ENCODE peak calls at places on chromosomes 4 and X, in six cellular contexts. One of them, this sample, is unnamed.

GRCh38 chrX:151702741-151703352 is 7.6 kb downstream of the PRRG3 start:
- DNase-seq in Panc1: no peak
- DNase-seq in GM12878: no peak
- DNase-seq in SK-N-SH: no peak
- DNase-seq in K562: no peak
- DNase-seq in HepG2: no peak
- DNase-seq in this sample: no peak

GRCh38 chr4:142016031-142016430 is 379.6 kb downstream of the IL15 start:
- DNase-seq in Panc1: no peak
- DNase-seq in GM12878: peak
- DNase-seq in SK-N-SH: no peak
- DNase-seq in K562: no peak
- DNase-seq in HepG2: no peak
- DNase-seq in this sample: no peak

GRCh38 chr4:172709376-172709775 is 459.2 kb upstream of the GALNT7 start:
- DNase-seq in Panc1: no peak
- DNase-seq in GM12878: no peak
- DNase-seq in SK-N-SH: no peak
- DNase-seq in K562: no peak
- DNase-seq in HepG2: no peak
- DNase-seq in this sample: no peak

GRCh38 chrX:9252182-9252581 is 212.7 kb upstream of the TBL1X start:
- DNase-seq in Panc1: no peak
- DNase-seq in GM12878: no peak
- DNase-seq in SK-N-SH: no peak
- DNase-seq in K562: no peak
- DNase-seq in HepG2: no peak
- DNase-seq in this sample: no peak

GRCh38 chrX:320126-320783 is 1.7 kb upstream of the GTPBP6 start:
- DNase-seq in Panc1: no peak
- DNase-seq in GM12878: no peak
- DNase-seq in SK-N-SH: no peak
- DNase-seq in K562: no peak
- DNase-seq in HepG2: no peak
- DNase-seq in this sample: no peak

GRCh38 chr4:46837639-46838038 is 71.4 kb downstream of the COX7B2 start:
- DNase-seq in Panc1: no peak
- DNase-seq in GM12878: no peak
- DNase-seq in SK-N-SH: no peak
- DNase-seq in K562: no peak
- DNase-seq in HepG2: no peak
- DNase-seq in this sample: no peak

GRCh38 chr4:76090241-76090691 is 15.8 kb downstream of the ART3 start:
- DNase-seq in Panc1: no peak
- DNase-seq in GM12878: no peak
- DNase-seq in SK-N-SH: peak
- DNase-seq in K562: peak
- DNase-seq in HepG2: peak
- DNase-seq in this sample: no peak

GRCh38 chr4:100581337-100581736 is 63.5 kb upstream of the EMCN start:
- DNase-seq in Panc1: no peak
- DNase-seq in GM12878: no peak
- DNase-seq in SK-N-SH: no peak
- DNase-seq in K562: no peak
- DNase-seq in HepG2: no peak
- DNase-seq in this sample: peak

GRCh38 chr4:3869661-3870566 is 103.7 kb downstream of the ADRA2C start:
- DNase-seq in Panc1: no peak
- DNase-seq in GM12878: no peak
- DNase-seq in SK-N-SH: no peak
- DNase-seq in K562: no peak
- DNase-seq in HepG2: no peak
- DNase-seq in this sample: no peak

GRCh38 chr4:97072666-97073065 is 1070.6 kb downstream of the STPG2 start:
- DNase-seq in Panc1: no peak
- DNase-seq in GM12878: no peak
- DNase-seq in SK-N-SH: no peak
- DNase-seq in K562: no peak
- DNase-seq in HepG2: no peak
- DNase-seq in this sample: no peak

GRCh38 chr4:1288786-1289185 is 905 bp upstream of the MAEA start:
- DNase-seq in Panc1: no peak
- DNase-seq in GM12878: no peak
- DNase-seq in SK-N-SH: no peak
- DNase-seq in K562: no peak
- DNase-seq in HepG2: no peak
- DNase-seq in this sample: no peak

GRCh38 chr4:156962551-156962974 is 9.0 kb downstream of the PDGFC start:
- DNase-seq in Panc1: no peak
- DNase-seq in GM12878: no peak
- DNase-seq in SK-N-SH: no peak
- DNase-seq in K562: no peak
- DNase-seq in HepG2: peak
- DNase-seq in this sample: no peak

GRCh38 chrX:104921606-104922205 is 298.8 kb downstream of the TEX13A start:
- DNase-seq in Panc1: no peak
- DNase-seq in GM12878: no peak
- DNase-seq in SK-N-SH: no peak
- DNase-seq in K562: no peak
- DNase-seq in HepG2: no peak
- DNase-seq in this sample: no peak

GRCh38 chr4:118086334-118086733 is 52.0 kb downstream of the NDST3 start:
- DNase-seq in Panc1: no peak
- DNase-seq in GM12878: no peak
- DNase-seq in SK-N-SH: no peak
- DNase-seq in K562: no peak
- DNase-seq in HepG2: no peak
- DNase-seq in this sample: peak
- TF ChIP-seq REST in Panc1: no peak
- TF ChIP-seq REST in GM12878: no peak
- TF ChIP-seq REST in SK-N-SH: no peak
- TF ChIP-seq REST in K562: no peak
- TF ChIP-seq REST in HepG2: no peak
- TF ChIP-seq REST in this sample: no peak

GRCh38 chrX:112766774-112767173 is 73.9 kb downstream of the AMOT start:
- DNase-seq in Panc1: no peak
- DNase-seq in GM12878: no peak
- DNase-seq in SK-N-SH: no peak
- DNase-seq in K562: no peak
- DNase-seq in HepG2: no peak
- DNase-seq in this sample: no peak
- TF ChIP-seq SIN3A in Panc1: no peak
- TF ChIP-seq SIN3A in GM12878: no peak
- TF ChIP-seq SIN3A in SK-N-SH: no peak
- TF ChIP-seq SIN3A in K562: no peak
- TF ChIP-seq SIN3A in HepG2: no peak
- TF ChIP-seq SIN3A in this sample: no peak

GRCh38 chr4:5752803-5753184 is 41.8 kb downstream of the EVC start:
- DNase-seq in Panc1: no peak
- DNase-seq in GM12878: no peak
- DNase-seq in SK-N-SH: no peak
- DNase-seq in K562: no peak
- DNase-seq in HepG2: no peak
- DNase-seq in this sample: no peak
- TF ChIP-seq REST in Panc1: no peak
- TF ChIP-seq REST in GM12878: no peak
- TF ChIP-seq REST in SK-N-SH: no peak
- TF ChIP-seq REST in K562: no peak
- TF ChIP-seq REST in HepG2: no peak
- TF ChIP-seq REST in this sample: no peak

DNA sequence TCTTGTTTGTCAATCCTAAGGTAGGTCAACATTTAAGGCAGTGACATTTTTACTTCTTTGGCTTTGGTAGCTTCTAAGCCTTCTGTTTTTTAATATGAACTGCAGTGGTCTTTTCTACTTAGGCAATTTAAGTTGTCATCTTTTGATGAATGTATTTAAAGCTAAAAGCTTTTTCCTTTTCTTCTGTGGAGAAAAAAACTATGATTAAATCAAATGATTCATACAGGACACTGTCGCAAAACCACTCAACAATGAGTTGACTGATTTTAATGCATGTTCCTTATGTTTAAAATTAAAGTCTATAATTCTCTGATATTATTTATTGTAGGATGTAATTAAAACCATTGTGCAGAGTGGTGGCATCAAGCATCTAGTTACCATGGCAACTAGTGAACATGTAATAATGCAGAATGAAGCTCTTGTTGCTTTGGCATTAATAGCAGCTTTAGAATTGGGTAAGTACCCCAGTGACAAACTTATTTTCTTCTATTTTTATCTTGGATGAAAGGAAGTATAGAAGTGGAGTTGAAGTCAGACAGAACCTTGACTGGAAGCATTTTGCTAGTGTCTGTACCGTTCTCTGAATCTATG is 172.5 kb downstream of the RAP1GDS1 start:
- DNase-seq in Panc1: no peak
- DNase-seq in GM12878: no peak
- DNase-seq in SK-N-SH: peak
- DNase-seq in K562: no peak
- DNase-seq in HepG2: no peak
- DNase-seq in this sample: no peak
- TF ChIP-seq SIN3A in Panc1: no peak
- TF ChIP-seq SIN3A in GM12878: no peak
- TF ChIP-seq SIN3A in SK-N-SH: no peak
- TF ChIP-seq SIN3A in K562: no peak
- TF ChIP-seq SIN3A in HepG2: no peak
- TF ChIP-seq SIN3A in this sample: no peak

DNA sequence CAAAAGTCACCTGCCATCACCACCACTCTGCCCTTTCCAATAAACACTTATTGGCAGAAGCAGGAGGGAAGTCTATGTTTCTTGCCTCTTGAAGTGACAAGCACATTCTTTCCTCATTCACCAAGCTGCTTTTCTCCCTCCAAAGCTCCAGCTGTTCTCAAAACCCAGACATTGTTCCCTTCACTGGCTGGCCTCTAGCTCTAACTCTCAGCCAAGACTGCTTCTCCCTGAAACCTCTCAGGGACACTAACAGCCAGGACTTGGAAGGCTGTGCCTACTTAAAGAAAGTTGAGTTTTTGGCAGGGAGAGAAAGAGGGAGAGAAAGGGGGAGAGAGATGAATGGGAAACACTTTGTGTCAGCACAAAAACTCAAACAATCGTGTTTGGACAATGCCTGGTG is 99.6 kb downstream of the COX18 start:
- DNase-seq in Panc1: no peak
- DNase-seq in GM12878: no peak
- DNase-seq in SK-N-SH: no peak
- DNase-seq in K562: no peak
- DNase-seq in HepG2: no peak
- DNase-seq in this sample: no peak
- TF ChIP-seq REST in Panc1: no peak
- TF ChIP-seq REST in GM12878: no peak
- TF ChIP-seq REST in SK-N-SH: no peak
- TF ChIP-seq REST in K562: no peak
- TF ChIP-seq REST in HepG2: no peak
- TF ChIP-seq REST in this sample: no peak

GRCh38 chr4:152947311-152947710 is 11.2 kb downstream of the FHDC1 start:
- DNase-seq in Panc1: no peak
- DNase-seq in GM12878: no peak
- DNase-seq in SK-N-SH: no peak
- DNase-seq in K562: no peak
- DNase-seq in HepG2: no peak
- DNase-seq in this sample: no peak
- TF ChIP-seq SIN3A in Panc1: no peak
- TF ChIP-seq SIN3A in GM12878: no peak
- TF ChIP-seq SIN3A in SK-N-SH: no peak
- TF ChIP-seq SIN3A in K562: no peak
- TF ChIP-seq SIN3A in HepG2: no peak
- TF ChIP-seq SIN3A in this sample: no peak

GRCh38 chrX:12141511-12141910 is 3.2 kb downstream of the FRMPD4 start:
- DNase-seq in Panc1: no peak
- DNase-seq in GM12878: no peak
- DNase-seq in SK-N-SH: no peak
- DNase-seq in K562: no peak
- DNase-seq in HepG2: no peak
- DNase-seq in this sample: no peak

GRCh38 chrX:12137982-12138365 is 299 bp upstream of the FRMPD4 start:
- DNase-seq in Panc1: no peak
- DNase-seq in GM12878: no peak
- DNase-seq in SK-N-SH: no peak
- DNase-seq in K562: no peak
- DNase-seq in HepG2: no peak
- DNase-seq in this sample: no peak

GRCh38 chrX:12139934-12140611 is 1.8 kb downstream of the FRMPD4 start:
- DNase-seq in Panc1: no peak
- DNase-seq in GM12878: no peak
- DNase-seq in SK-N-SH: no peak
- DNase-seq in K562: no peak
- DNase-seq in HepG2: no peak
- DNase-seq in this sample: no peak

GRCh38 chrX:12142661-12143060 is 4.4 kb downstream of the FRMPD4 start:
- DNase-seq in Panc1: no peak
- DNase-seq in GM12878: no peak
- DNase-seq in SK-N-SH: no peak
- DNase-seq in K562: no peak
- DNase-seq in HepG2: no peak
- DNase-seq in this sample: no peak

GRCh38 chrX:12138366-12139313 is at the start of gene FRMPD4:
- DNase-seq in Panc1: no peak
- DNase-seq in GM12878: no peak
- DNase-seq in SK-N-SH: peak
- DNase-seq in K562: no peak
- DNase-seq in HepG2: no peak
- DNase-seq in this sample: no peak
- TF ChIP-seq REST in Panc1: no peak
- TF ChIP-seq REST in GM12878: no peak
- TF ChIP-seq REST in SK-N-SH: no peak
- TF ChIP-seq REST in K562: no peak
- TF ChIP-seq REST in HepG2: no peak
- TF ChIP-seq REST in this sample: no peak

GRCh38 chr4:186604124-186604627 is 48.8 kb upstream of the MTNR1A start:
- DNase-seq in Panc1: no peak
- DNase-seq in GM12878: no peak
- DNase-seq in SK-N-SH: no peak
- DNase-seq in K562: no peak
- DNase-seq in HepG2: peak
- DNase-seq in this sample: no peak

GRCh38 chr4:186605261-186605865 is 50.0 kb upstream of the MTNR1A start:
- DNase-seq in Panc1: no peak
- DNase-seq in GM12878: no peak
- DNase-seq in SK-N-SH: no peak
- DNase-seq in K562: no peak
- DNase-seq in HepG2: no peak
- DNase-seq in this sample: no peak

GRCh38 chr4:186607490-186607889 is 52.1 kb upstream of the MTNR1A start:
- DNase-seq in Panc1: no peak
- DNase-seq in GM12878: no peak
- DNase-seq in SK-N-SH: no peak
- DNase-seq in K562: no peak
- DNase-seq in HepG2: no peak
- DNase-seq in this sample: no peak

GRCh38 chr4:186602978-186603377 is 47.6 kb upstream of the MTNR1A start:
- DNase-seq in Panc1: no peak
- DNase-seq in GM12878: no peak
- DNase-seq in SK-N-SH: no peak
- DNase-seq in K562: no peak
- DNase-seq in HepG2: no peak
- DNase-seq in this sample: no peak

DNA sequence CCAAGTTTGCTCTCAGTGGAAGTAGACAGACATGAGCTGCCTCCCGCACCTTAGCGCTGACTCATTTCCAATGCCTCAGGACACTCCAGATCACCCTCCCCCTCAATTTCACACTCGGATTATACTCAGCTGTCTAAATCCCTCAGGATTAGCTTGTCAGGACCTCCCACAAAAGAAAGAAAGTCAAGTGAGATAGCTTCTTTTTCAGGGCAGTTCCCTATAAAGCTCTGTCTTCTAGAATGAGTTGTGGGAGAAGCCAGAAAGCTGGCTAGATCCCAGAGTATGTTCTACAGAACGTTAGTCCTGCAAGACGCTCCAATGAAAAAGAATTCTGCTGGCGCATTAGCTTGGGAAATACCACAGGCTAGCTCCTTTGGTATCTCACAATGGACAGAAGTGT is 51.2 kb upstream of the MTNR1A start:
- DNase-seq in Panc1: no peak
- DNase-seq in GM12878: no peak
- DNase-seq in SK-N-SH: no peak
- DNase-seq in K562: no peak
- DNase-seq in HepG2: no peak
- DNase-seq in this sample: no peak
- TF ChIP-seq SIN3A in Panc1: no peak
- TF ChIP-seq SIN3A in GM12878: no peak
- TF ChIP-seq SIN3A in SK-N-SH: no peak
- TF ChIP-seq SIN3A in K562: no peak
- TF ChIP-seq SIN3A in HepG2: no peak
- TF ChIP-seq SIN3A in this sample: no peak

This sample was measured in HCT116.